ENCODE peak calls at places on chromosomes 5 and 9, in ten cellular contexts. N, A, L, T, I, F, R, X, O and E are unnamed samples.
A peak's percentile ranks its signal among the peaks of the same experiment; 100 is the strongest.

GRCh38 chr5:58924306-58924705 is 341.4 kb downstream of the RAB3C start:
- DNase-seq in N (no peak), A (no peak), L (no peak), T (no peak), I (no peak), F (no peak), R (no peak), X (no peak), O (no peak), E (no peak)

GRCh38 chr5:121279801-121280200 is 571.9 kb upstream of the FTMT start:
- DNase-seq in N (no peak), A (no peak), L (no peak), T (no peak), I (no peak), F (no peak), R (no peak), X (no peak), O (no peak), E (no peak)

GRCh38 chr9:4048441-4048840 is 251.4 kb downstream of the GLIS3 start:
- DNase-seq in N (no peak), A (no peak), L (no peak), T (no peak), I (no peak), F (no peak), R (peak; percentile 49), X (peak; percentile 52), O (no peak), E (no peak)

GRCh38 chr5:101721543-101721942 is 574.5 kb downstream of the SLCO4C1 start:
- DNase-seq in N (no peak), A (no peak), L (no peak), T (no peak), I (no peak), F (no peak), R (no peak), X (no peak), O (no peak), E (no peak)

GRCh38 chr9:75953218-75953617 is 62.7 kb downstream of the PCSK5 start:
- DNase-seq in N (no peak), A (no peak), L (no peak), T (no peak), I (no peak), F (no peak), R (peak; percentile 41), X (peak; percentile 37), O (no peak), E (peak; percentile 26)

GRCh38 chr9:130920762-130921482 is 18.1 kb downstream of the FIBCD1 start:
- DNase-seq in N (no peak), A (no peak), L (no peak), T (no peak), I (no peak), F (no peak), R (no peak), X (no peak), O (no peak), E (no peak)

GRCh38 chr9:18333157-18333556 is 140.8 kb upstream of the ADAMTSL1 start:
- DNase-seq in N (peak; percentile 36), A (no peak), L (no peak), T (no peak), I (no peak), F (no peak), R (no peak), X (no peak), O (no peak), E (no peak)

GRCh38 chr5:177128551-177128976 is 5.0 kb upstream of the NSD1 start:
- DNase-seq in N (no peak), A (no peak), L (no peak), T (no peak), I (no peak), F (no peak), R (no peak), X (no peak), O (no peak), E (no peak)

GRCh38 chr5:143537056-143537455 is 133.6 kb upstream of the NR3C1 start:
- DNase-seq in N (no peak), A (no peak), L (no peak), T (no peak), I (no peak), F (no peak), R (no peak), X (no peak), O (no peak), E (no peak)

GRCh38 chr5:179289756-179290385 is 55.4 kb downstream of the ADAMTS2 start:
- DNase-seq in N (no peak), A (no peak), L (no peak), T (no peak), I (no peak), F (no peak), R (no peak), X (no peak), O (no peak), E (no peak)

GRCh38 chr5:8059337-8059736 is 190.4 kb downstream of the MTRR start:
- DNase-seq in N (no peak), A (no peak), L (no peak), T (no peak), I (no peak), F (no peak), R (no peak), X (no peak), O (no peak), E (no peak)

GRCh38 chr9:132560604-132561304 is 21.7 kb upstream of the BARHL1 start:
- DNase-seq in N (no peak), A (no peak), L (no peak), T (no peak), I (no peak), F (no peak), R (no peak), X (no peak), O (no peak), E (no peak)

GRCh38 chr9:11312976-11313375 is 700.2 kb upstream of the PTPRD start:
- DNase-seq in N (no peak), A (no peak), L (no peak), T (no peak), I (no peak), F (no peak), R (peak; percentile 69), X (no peak), O (no peak), E (peak; percentile 41)

GRCh38 chr9:99445920-99446319 is 223.8 kb downstream of the SEC61B start:
- DNase-seq in N (no peak), A (no peak), L (no peak), T (no peak), I (no peak), F (no peak), R (no peak), X (peak; percentile 26), O (no peak), E (no peak)

GRCh38 chr5:119168401-119168800 is 97.5 kb downstream of the DMXL1 start:
- DNase-seq in N (no peak), A (no peak), L (no peak), T (no peak), I (no peak), F (no peak), R (peak; percentile 43), X (peak; percentile 3), O (no peak), E (no peak)

GRCh38 chr5:168132186-168132585 is 159.3 kb upstream of the WWC1 start:
- DNase-seq in N (no peak), A (no peak), L (no peak), T (no peak), I (no peak), F (no peak), R (peak; percentile 6), X (peak; percentile 38), O (no peak), E (no peak)

GRCh38 chr5:82641362-82641988 is 363.3 kb upstream of the RPS23 start:
- DNase-seq in N (no peak), A (no peak), L (peak; percentile 90), T (peak; percentile 81), I (peak; percentile 23), F (peak; percentile 3), R (peak; percentile 84), X (peak; percentile 95), O (peak; percentile 16), E (peak; percentile 49)

GRCh38 chr9:37972346-37972745 is 68.4 kb upstream of the SLC25A51 start:
- DNase-seq in N (no peak), A (no peak), L (no peak), T (no peak), I (no peak), F (no peak), R (no peak), X (peak; percentile 40), O (no peak), E (no peak)

GRCh38 chr9:121369595-121370265 is at the start of gene STOM:
- DNase-seq in N (no peak), A (no peak), L (peak; percentile 92), T (no peak), I (peak; percentile 8), F (no peak), R (peak; percentile 84), X (peak; percentile 92), O (no peak), E (no peak)

GRCh38 chr5:78547731-78548189 is 100.8 kb downstream of the LHFPL2 start:
- DNase-seq in N (no peak), A (no peak), L (no peak), T (no peak), I (no peak), F (no peak), R (peak; percentile 94), X (no peak), O (no peak), E (no peak)

GRCh38 chr9:127779136-127779981 is 893 bp upstream of the SH2D3C start:
- DNase-seq in N (no peak), A (no peak), L (peak; percentile 96), T (peak; percentile 40), I (no peak), F (peak; percentile 77), R (peak; percentile 27), X (no peak), O (no peak), E (no peak)